ENCODE peak calls at places on chromosomes 6 and 20, in six cellular contexts. L, Y, K, I, Q and Z are unnamed samples.

GRCh38 chr6:139597781-139598368 is 223.4 kb upstream of the CITED2 start:
- DNase-seq in L (no peak), Y (peak; percentile 59), K (peak; percentile 96), I (no peak), Q (peak; percentile 25), Z (peak; percentile 38)

GRCh38 chr20:58017237-58017969 is 211.1 kb downstream of the ANKRD60 start:
- DNase-seq in L (peak; percentile 45), Y (no peak), K (peak; percentile 96), I (no peak), Q (no peak), Z (peak; percentile 26)

GRCh38 chr20:12095224-12095623 is 177.5 kb downstream of the BTBD3 start:
- DNase-seq in L (no peak), Y (no peak), K (no peak), I (no peak), Q (no peak), Z (no peak)

GRCh38 chr6:42454428-42454791 is 2.7 kb upstream of the TRERF1 start:
- DNase-seq in L (no peak), Y (no peak), K (peak; percentile 13), I (no peak), Q (peak; percentile 70), Z (peak; percentile 66)

GRCh38 chr6:166864333-166864732 is 92.0 kb downstream of the RNASET2 start:
- DNase-seq in L (no peak), Y (no peak), K (no peak), I (no peak), Q (no peak), Z (no peak)

GRCh38 chr20:55544638-55545037 is 460.7 kb downstream of the CBLN4 start:
- DNase-seq in L (no peak), Y (no peak), K (no peak), I (no peak), Q (no peak), Z (no peak)

GRCh38 chr6:154653853-154654252 is 79.4 kb upstream of the SCAF8 start:
- DNase-seq in L (no peak), Y (no peak), K (peak; percentile 76), I (no peak), Q (no peak), Z (no peak)

GRCh38 chr20:44326391-44327159 is 10.3 kb upstream of the R3HDML start:
- DNase-seq in L (no peak), Y (no peak), K (peak; percentile 21), I (no peak), Q (peak; percentile 63), Z (no peak)

GRCh38 chr6:85323435-85324040 is 126.3 kb upstream of the NT5E start:
- DNase-seq in L (peak; percentile 3), Y (peak; percentile 71), K (peak; percentile 79), I (peak; percentile 6), Q (peak; percentile 89), Z (peak; percentile 24)

GRCh38 chr6:73604020-73604419 is 49.8 kb downstream of the SLC17A5 start:
- DNase-seq in L (no peak), Y (no peak), K (no peak), I (no peak), Q (no peak), Z (no peak)

GRCh38 chr6:26329763-26330511 is 35.1 kb upstream of the BTN3A2 start:
- DNase-seq in L (no peak), Y (no peak), K (peak; percentile 55), I (no peak), Q (peak; percentile 75), Z (no peak)

GRCh38 chr6:166932616-166933015 is 23.7 kb downstream of the RNASET2 start:
- DNase-seq in L (no peak), Y (no peak), K (no peak), I (no peak), Q (no peak), Z (no peak)

GRCh38 chr20:22438346-22438745 is 146.0 kb downstream of the FOXA2 start:
- DNase-seq in L (no peak), Y (no peak), K (no peak), I (no peak), Q (peak; percentile 51), Z (no peak)

GRCh38 chr6:33200234-33201146 is at the start of the genes RXRB and SLC39A7:
- DNase-seq in L (peak; percentile 97), Y (peak; percentile 99), K (peak; percentile 100), I (peak; percentile 98), Q (peak; percentile 100), Z (peak; percentile 99)

GRCh38 chr20:13029687-13030510 is 21.1 kb downstream of the SPTLC3 start:
- DNase-seq in L (no peak), Y (peak; percentile 41), K (peak; percentile 95), I (no peak), Q (no peak), Z (no peak)

GRCh38 chr20:23164176-23164601 is 78.1 kb upstream of the CD93 start:
- DNase-seq in L (no peak), Y (no peak), K (no peak), I (no peak), Q (no peak), Z (no peak)

GRCh38 chr6:132391391-132392291 is 9.6 kb downstream of the MOXD1 start:
- DNase-seq in L (no peak), Y (peak; percentile 38), K (peak; percentile 95), I (no peak), Q (peak; percentile 39), Z (no peak)

GRCh38 chr20:17226410-17227198 is at the start of gene PCSK2:
- DNase-seq in L (peak; percentile 30), Y (peak; percentile 35), K (peak; percentile 67), I (no peak), Q (peak; percentile 97), Z (peak; percentile 26)

GRCh38 chr6:43506171-43506570 is 4.0 kb downstream of the LRRC73 start:
- DNase-seq in L (no peak), Y (no peak), K (no peak), I (peak; percentile 26), Q (no peak), Z (no peak)
- H3K27ac ChIP-seq in L (peak overlapping the region; percentile 23), Y (no peak overlapping the region), K (no peak overlapping the region), I (peak overlapping the region; percentile 26), Q (no peak overlapping the region), Z (no peak overlapping the region)

DNA sequence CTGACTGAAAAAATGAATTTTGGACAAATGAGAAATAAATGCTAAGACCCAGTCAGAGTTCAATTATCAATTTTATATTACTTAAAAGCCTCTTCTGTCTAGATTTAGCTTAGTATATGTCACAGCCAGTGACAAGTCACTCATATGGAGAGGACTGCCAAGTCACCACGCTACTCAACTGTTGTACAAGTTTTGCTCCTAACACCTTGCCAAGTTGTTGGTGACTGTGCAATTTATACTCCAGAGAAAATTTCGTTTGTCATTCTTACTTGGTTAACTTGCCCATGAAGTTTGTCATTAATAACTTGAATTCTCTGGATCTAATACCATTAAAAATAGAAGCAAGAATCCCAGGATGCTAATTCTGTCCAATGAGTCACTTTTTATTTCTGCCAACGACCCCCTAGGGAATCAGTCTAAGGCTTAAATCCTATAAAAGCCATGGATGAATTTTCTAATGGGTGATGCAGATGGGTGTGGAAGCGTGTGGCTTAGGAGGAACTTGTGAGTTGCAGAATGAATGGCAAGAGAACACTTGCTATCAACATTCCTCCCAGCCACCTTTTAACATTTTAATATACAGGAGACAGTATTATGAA is 30.4 kb upstream of the FBXO30 start:
- DNase-seq in L (no peak), Y (no peak), K (peak; percentile 47), I (no peak), Q (no peak), Z (no peak)
- H3K27ac ChIP-seq in L (no peak overlapping the region), Y (no peak overlapping the region), K (no peak overlapping the region), I (no peak overlapping the region), Q (no peak overlapping the region), Z (no peak overlapping the region)

DNA sequence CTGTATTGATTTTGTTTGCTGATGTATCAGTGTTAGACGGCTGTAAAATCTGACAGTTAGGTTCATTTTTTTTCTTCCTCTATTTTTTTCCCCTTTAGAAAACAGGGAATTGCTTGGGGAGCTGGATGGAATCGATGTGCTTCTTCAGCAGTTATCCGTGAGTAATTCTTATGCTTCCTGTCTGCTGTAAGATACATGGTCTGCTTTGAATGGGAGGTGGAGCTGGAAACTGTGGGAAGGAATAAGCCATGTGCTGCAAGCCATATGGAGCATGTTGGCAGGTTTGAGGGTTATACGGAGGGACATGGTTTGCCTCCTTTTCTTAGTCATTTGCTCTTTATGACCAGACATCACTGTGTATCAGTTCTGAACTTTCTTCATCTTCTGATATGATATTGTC is 83.7 kb downstream of the CTNNBL1 start:
- DNase-seq in L (no peak), Y (no peak), K (no peak), I (no peak), Q (no peak), Z (no peak)
- H3K27ac ChIP-seq in L (no peak overlapping the region), Y (no peak overlapping the region), K (no peak overlapping the region), I (no peak overlapping the region), Q (no peak overlapping the region), Z (no peak overlapping the region)

DNA sequence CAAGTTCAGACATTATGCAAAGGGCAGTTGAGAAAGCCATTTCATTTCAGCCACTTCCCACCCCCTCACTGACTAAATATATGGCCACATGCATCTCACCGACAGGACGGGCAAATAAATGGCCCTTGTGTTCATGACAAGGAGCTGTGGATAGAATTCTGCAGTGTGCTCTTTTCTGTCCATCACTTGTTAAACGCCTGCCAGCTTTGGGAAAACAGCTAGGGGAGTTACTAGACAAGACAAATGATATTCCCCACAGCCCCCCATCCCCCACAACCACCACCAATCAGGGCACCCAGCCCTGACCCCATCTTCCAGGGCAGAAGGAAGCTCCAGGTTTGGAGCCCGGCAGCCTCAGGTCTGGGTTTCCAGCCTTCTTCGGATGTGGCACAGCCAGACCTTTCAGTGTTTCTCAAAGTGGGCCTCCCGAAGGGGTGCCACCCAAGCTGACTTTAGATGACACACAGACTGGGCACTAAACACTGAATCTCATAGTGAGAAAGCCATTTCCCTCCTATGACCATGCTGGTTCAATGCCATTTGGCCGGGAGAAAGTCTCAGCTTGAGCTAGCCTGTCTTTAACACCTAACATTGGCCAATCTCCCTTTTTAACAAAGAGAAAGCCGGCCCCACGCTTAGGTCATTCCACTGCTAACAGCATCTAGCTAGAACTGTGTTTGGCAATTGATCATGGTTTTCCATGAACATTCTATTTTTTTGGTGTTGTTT is 4.0 kb upstream of the RIPOR3 start:
- DNase-seq in L (no peak), Y (no peak), K (peak; percentile 96), I (no peak), Q (no peak), Z (no peak)
- H3K27ac ChIP-seq in L (no peak overlapping the region), Y (peak overlapping the region; percentile 8), K (peak overlapping the region; percentile 95), I (no peak overlapping the region), Q (no peak overlapping the region), Z (no peak overlapping the region)

GRCh38 chr6:30767158-30767943 is 23.0 kb upstream of the IER3 start:
- DNase-seq in L (no peak), Y (no peak), K (no peak), I (no peak), Q (no peak), Z (no peak)
- H3K27ac ChIP-seq in L (no peak overlapping the region), Y (no peak overlapping the region), K (no peak overlapping the region), I (no peak overlapping the region), Q (no peak overlapping the region), Z (peak overlapping the region; percentile 59)

GRCh38 chr6:17705428-17705777 is 1.3 kb downstream of the NUP153 start:
- DNase-seq in L (no peak), Y (peak; percentile 49), K (peak; percentile 84), I (no peak), Q (no peak), Z (peak; percentile 64)

GRCh38 chr6:17705778-17706579 is 746 bp downstream of the NUP153 start:
- DNase-seq in L (no peak), Y (peak; percentile 48), K (peak; percentile 77), I (peak; percentile 81), Q (peak; percentile 86), Z (peak; percentile 61)

GRCh38 chr6:17700421-17701416 is 6.0 kb downstream of the NUP153 start:
- DNase-seq in L (no peak), Y (no peak), K (no peak), I (no peak), Q (no peak), Z (no peak)

GRCh38 chr6:17706580-17707370 is at the start of gene NUP153:
- DNase-seq in L (peak; percentile 98), Y (peak; percentile 99), K (peak; percentile 98), I (peak; percentile 100), Q (peak; percentile 99), Z (peak; percentile 99)

GRCh38 chr6:17703256-17703694 is 3.5 kb downstream of the NUP153 start:
- DNase-seq in L (no peak), Y (no peak), K (peak; percentile 92), I (no peak), Q (no peak), Z (no peak)
- H3K27ac ChIP-seq in L (no peak overlapping the region), Y (no peak overlapping the region), K (peak overlapping the region; percentile 95), I (no peak overlapping the region), Q (no peak overlapping the region), Z (peak overlapping the region; percentile 67)